ENCODE peak calls at places on chromosome 12, in six cellular contexts. T, S, O, P, M and I are unnamed samples.
A peak's percentile ranks its signal among the peaks of the same experiment; 100 is the strongest.

GRCh38 chr12:132610051-132610759 is at the start of gene LRCOL1:
- DNase-seq in T (no peak), S (no peak), O (peak; percentile 63), P (no peak), M (peak; percentile 95), I (peak; percentile 70)

GRCh38 chr12:66813137-66813867 is 134.4 kb upstream of the GRIP1 start:
- DNase-seq in T (no peak), S (no peak), O (no peak), P (no peak), M (no peak), I (no peak)

GRCh38 chr12:78081590-78082314 is 251.1 kb downstream of the NAV3 start:
- DNase-seq in T (no peak), S (no peak), O (no peak), P (no peak), M (no peak), I (no peak)

GRCh38 chr12:109764123-109764522 is 50.5 kb downstream of the FAM222A start:
- DNase-seq in T (no peak), S (no peak), O (no peak), P (peak; percentile 8), M (no peak), I (no peak)

GRCh38 chr12:40058721-40059190 is 47.1 kb downstream of the SLC2A13 start:
- DNase-seq in T (no peak), S (no peak), O (no peak), P (no peak), M (no peak), I (peak; percentile 8)

GRCh38 chr12:13952096-13952495 is 29.3 kb downstream of the GRIN2B start:
- DNase-seq in T (no peak), S (no peak), O (no peak), P (no peak), M (no peak), I (no peak)

GRCh38 chr12:108840605-108841328 is 16.6 kb downstream of the SSH1 start:
- DNase-seq in T (no peak), S (no peak), O (no peak), P (no peak), M (no peak), I (no peak)

GRCh38 chr12:109727039-109727723 is 13.6 kb downstream of the FAM222A start:
- DNase-seq in T (no peak), S (peak; percentile 66), O (peak; percentile 25), P (peak; percentile 52), M (peak; percentile 64), I (no peak)

GRCh38 chr12:102702447-102703114 is 214.5 kb downstream of the PAH start:
- DNase-seq in T (peak; percentile 36), S (peak; percentile 62), O (no peak), P (no peak), M (no peak), I (peak; percentile 48)

GRCh38 chr12:129276408-129277042 is 423.2 kb downstream of the GLT1D1 start:
- DNase-seq in T (no peak), S (no peak), O (no peak), P (no peak), M (no peak), I (no peak)

GRCh38 chr12:112978163-112979081 is at the start of gene OAS2:
- DNase-seq in T (no peak), S (peak; percentile 94), O (peak; percentile 40), P (peak; percentile 59), M (peak; percentile 79), I (peak; percentile 83)

GRCh38 chr12:68901551-68901950 is 31.4 kb downstream of the CPM start:
- DNase-seq in T (no peak), S (no peak), O (no peak), P (no peak), M (no peak), I (no peak)

GRCh38 chr12:7089196-7089871 is 2.9 kb downstream of the C1R start:
- DNase-seq in T (no peak), S (no peak), O (peak; percentile 8), P (no peak), M (no peak), I (no peak)

GRCh38 chr12:7092229-7092985 is at the start of gene C1R:
- DNase-seq in T (no peak), S (peak; percentile 88), O (peak; percentile 71), P (peak; percentile 90), M (peak; percentile 96), I (peak; percentile 97)

GRCh38 chr12:7091660-7092228 is 501 bp downstream of the C1R start:
- DNase-seq in T (no peak), S (no peak), O (peak; percentile 67), P (peak; percentile 88), M (peak; percentile 92), I (peak; percentile 47)

GRCh38 chr12:7091171-7091570 is 1.1 kb downstream of the C1R start:
- DNase-seq in T (no peak), S (no peak), O (no peak), P (no peak), M (no peak), I (no peak)

GRCh38 chr12:7090222-7090998 is 1.8 kb downstream of the C1R start:
- DNase-seq in T (no peak), S (no peak), O (peak; percentile 16), P (no peak), M (no peak), I (peak; percentile 30)
- H3K4me3 ChIP-seq in T (no peak overlapping the region), S (peak overlapping the region; percentile 36), O (peak overlapping the region; percentile 66), P (peak overlapping the region; percentile 56), M (peak overlapping the region; percentile 23), I (peak overlapping the region; percentile 95)

GRCh38 chr12:52188658-52189057 is 3.2 kb downstream of the KRT80 start:
- DNase-seq in T (no peak), S (no peak), O (no peak), P (no peak), M (no peak), I (no peak)

GRCh38 chr12:52187640-52188039 is 4.2 kb downstream of the KRT80 start:
- DNase-seq in T (no peak), S (no peak), O (no peak), P (no peak), M (no peak), I (no peak)

GRCh38 chr12:52185400-52185967 is 6.3 kb downstream of the KRT80 start:
- DNase-seq in T (no peak), S (no peak), O (no peak), P (no peak), M (no peak), I (no peak)

GRCh38 chr12:52186135-52186840 is 5.5 kb downstream of the KRT80 start:
- DNase-seq in T (no peak), S (no peak), O (no peak), P (no peak), M (no peak), I (peak; percentile 82)

GRCh38 chr12:52187206-52187605 is 4.6 kb downstream of the KRT80 start:
- DNase-seq in T (no peak), S (no peak), O (no peak), P (no peak), M (no peak), I (no peak)
- TF ChIP-seq CTCF in T (no peak), S (no peak), O (no peak), P (no peak), M (no peak), I (no peak)

DNA sequence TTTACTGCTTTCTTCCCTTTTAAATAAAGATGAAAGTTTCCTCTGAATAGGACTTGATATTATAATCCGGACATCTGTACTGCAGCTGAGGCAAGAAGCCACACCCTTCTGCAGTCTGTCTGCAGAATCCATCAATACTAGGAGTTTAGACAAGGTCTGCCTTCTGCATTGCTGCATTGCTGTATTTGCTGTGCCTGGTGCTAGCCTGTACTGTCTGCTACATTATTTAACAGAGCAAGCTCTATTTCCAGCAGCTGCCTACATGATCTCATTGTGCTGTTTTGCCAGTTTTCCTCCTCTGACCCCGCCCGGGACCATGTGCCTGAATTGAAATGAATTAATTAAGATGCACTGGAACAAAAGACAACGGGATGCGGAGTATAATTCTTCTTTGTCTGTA is 1.7 kb downstream of the TUBA1A start:
- DNase-seq in T (no peak), S (no peak), O (peak; percentile 52), P (no peak), M (no peak), I (peak; percentile 73)
- H3K4me3 ChIP-seq in T (no peak overlapping the region), S (no peak overlapping the region), O (peak overlapping the region; percentile 73), P (no peak overlapping the region), M (peak overlapping the region; percentile 24), I (peak overlapping the region; percentile 92)

GRCh38 chr12:52807544-52808470 is 6.1 kb downstream of the KRT4 start:
- DNase-seq in T (no peak), S (no peak), O (no peak), P (peak; percentile 35), M (no peak), I (no peak)
- TF ChIP-seq CTCF in T (no peak), S (no peak), O (no peak), P (no peak), M (no peak), I (no peak)

DNA sequence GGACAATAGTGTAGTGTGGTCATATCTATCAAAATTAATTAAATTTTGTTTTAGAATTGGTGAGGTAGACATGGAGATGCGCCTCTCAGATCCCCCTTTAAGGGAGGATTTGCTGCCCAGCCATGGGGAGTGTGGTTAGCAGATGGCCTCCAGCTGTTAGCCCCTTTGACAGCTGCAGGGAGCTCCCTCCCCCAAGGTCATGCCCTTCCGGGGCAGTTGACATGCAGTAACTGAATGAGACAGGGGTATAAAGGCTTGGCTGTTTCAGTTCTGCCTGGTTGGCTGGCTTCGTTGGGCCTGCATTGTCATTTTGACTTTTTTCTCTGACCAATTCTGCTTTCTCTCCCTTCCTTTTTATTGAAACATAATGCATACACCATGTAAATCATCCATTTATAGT is 291.5 kb upstream of the SRRM4 start:
- DNase-seq in T (no peak), S (no peak), O (no peak), P (no peak), M (no peak), I (no peak)
- H3K4me3 ChIP-seq in T (no peak overlapping the region), S (no peak overlapping the region), O (no peak overlapping the region), P (no peak overlapping the region), M (no peak overlapping the region), I (no peak overlapping the region)

GRCh38 chr12:124709722-124710656 is 142.6 kb upstream of the NCOR2 start:
- DNase-seq in T (no peak), S (no peak), O (no peak), P (no peak), M (peak; percentile 43), I (peak; percentile 76)
- TF ChIP-seq CTCF in T (no peak), S (no peak), O (no peak), P (no peak), M (no peak), I (peak; percentile 47)

DNA sequence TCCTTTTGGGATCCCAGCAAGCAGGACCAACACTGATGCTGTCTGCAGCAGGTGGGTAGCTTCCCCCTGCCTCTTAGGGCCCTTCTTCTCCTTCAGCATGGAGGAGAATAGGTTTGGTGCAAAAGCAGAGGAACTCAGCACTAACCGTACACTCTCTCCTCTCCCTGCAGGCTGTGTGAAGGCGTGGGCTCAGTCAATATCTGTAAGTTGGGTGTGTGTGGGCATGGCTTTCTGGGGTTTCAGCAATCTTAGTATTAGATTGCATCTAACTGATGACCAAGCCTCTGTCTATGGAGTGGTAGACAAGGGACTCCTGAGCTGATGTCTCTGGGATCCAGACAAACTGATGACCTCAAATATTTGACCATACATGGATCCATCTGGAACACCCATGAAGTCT is 14.3 kb downstream of the KRT85 start:
- DNase-seq in T (no peak), S (no peak), O (no peak), P (no peak), M (no peak), I (no peak)
- H3K4me3 ChIP-seq in T (no peak overlapping the region), S (no peak overlapping the region), O (no peak overlapping the region), P (no peak overlapping the region), M (no peak overlapping the region), I (no peak overlapping the region)